ENCODE peak calls at places on chromosomes 16 and 17, in six cellular contexts. U is IMR-90, S is NB4, K is ovary, C is A549, P is tibial nerve. Z is an unnamed sample.

GRCh38 chr17:47785538-47786123 is 36.0 kb downstream of the OSBPL7 start:
- DNase-seq in K (no peak), C (no peak), S (peak; percentile 64), P (no peak), U (peak; percentile 16), Z (no peak)

GRCh38 chr16:87602821-87603683 is 744 bp downstream of the JPH3 start:
- DNase-seq in S (no peak), K (no peak), C (peak; percentile 23), P (no peak), U (no peak), Z (no peak)

GRCh38 chr17:31442860-31443259 is 51.4 kb downstream of the RAB11FIP4 start:
- DNase-seq in U (no peak), C (no peak), K (no peak), S (no peak), P (no peak), Z (no peak)

GRCh38 chr16:10729649-10730048 is 14.0 kb upstream of the NUBP1 start:
- DNase-seq in C (peak; percentile 80), P (no peak), S (no peak), U (peak; percentile 38), K (no peak), Z (peak; percentile 21)

GRCh38 chr16:57970971-57971370 is at the start of gene CNGB1:
- DNase-seq in C (no peak), K (no peak), P (no peak), S (no peak), U (no peak), Z (no peak)

GRCh38 chr17:37098910-37099664 is 150.3 kb downstream of the AATF start:
- DNase-seq in S (no peak), P (no peak), C (no peak), U (peak; percentile 57), K (no peak), Z (no peak)

GRCh38 chr16:55078699-55079415 is 148.2 kb downstream of the IRX5 start:
- DNase-seq in K (no peak), C (no peak), P (no peak), S (no peak), U (no peak), Z (no peak)

GRCh38 chr16:19153876-19154275 is 14.2 kb upstream of the SYT17 start:
- DNase-seq in U (peak; percentile 13), P (no peak), S (peak; percentile 48), K (no peak), C (peak; percentile 79), Z (no peak)

GRCh38 chr16:66612422-66612821 is 7.9 kb downstream of the CMTM3 start:
- DNase-seq in P (no peak), C (no peak), K (no peak), U (no peak), S (no peak), Z (no peak)

GRCh38 chr17:9021158-9021984 is at the start of gene NTN1:
- DNase-seq in C (no peak), U (peak; percentile 13), P (peak; percentile 39), K (no peak), S (peak; percentile 46), Z (peak; percentile 30)

GRCh38 chr16:13453938-13454553 is 465.9 kb upstream of the ERCC4 start:
- DNase-seq in C (peak; percentile 16), K (no peak), P (no peak), S (peak; percentile 41), U (no peak), Z (peak; percentile 9)

GRCh38 chr17:28878158-28878910 is 19.2 kb downstream of the FLOT2 start:
- DNase-seq in S (no peak), K (no peak), P (no peak), U (no peak), C (no peak), Z (no peak)

GRCh38 chr16:2912330-2913199 is 834 bp downstream of the FLYWCH1 start:
- DNase-seq in U (peak; percentile 73), P (no peak), C (no peak), S (peak; percentile 37), K (peak; percentile 37), Z (peak; percentile 51)

GRCh38 chr16:66491716-66492064 is 58.2 kb downstream of the TK2 start:
- DNase-seq in S (no peak), C (no peak), K (no peak), P (no peak), U (no peak), Z (no peak)

GRCh38 chr17:79083191-79083971 is 8.8 kb downstream of the ENGASE start:
- DNase-seq in P (no peak), C (no peak), S (no peak), K (no peak), U (no peak), Z (no peak)

GRCh38 chr17:63827002-63827800 is at the start of the genes FTSJ3 and PSMC5:
- DNase-seq in S (peak; percentile 95), P (peak; percentile 92), U (peak; percentile 93), K (peak; percentile 95), C (peak; percentile 97), Z (peak; percentile 95)

GRCh38 chr17:63830278-63830677 is 2.8 kb upstream of the FTSJ3 start:
- DNase-seq in P (no peak), U (no peak), K (no peak), C (no peak), S (no peak), Z (no peak)

GRCh38 chr17:63830904-63831491 is 3.5 kb upstream of the FTSJ3 start:
- DNase-seq in P (no peak), S (no peak), C (no peak), K (no peak), U (no peak), Z (no peak)

GRCh38 chr17:63827801-63828221 is 348 bp upstream of the FTSJ3 start:
- DNase-seq in S (no peak), U (no peak), K (no peak), P (no peak), C (no peak), Z (no peak)

GRCh38 chr17:63828936-63829335 is 1.5 kb upstream of the FTSJ3 start:
- DNase-seq in K (no peak), P (no peak), C (no peak), U (no peak), S (no peak), Z (no peak)
- H3K4me3 ChIP-seq in K (no peak overlapping the region), P (no peak overlapping the region), C (no peak overlapping the region), U (no peak overlapping the region), S (peak overlapping the region; percentile 98), Z (no peak overlapping the region)

GRCh38 chr16:1315081-1316032 is 5.9 kb downstream of the UBE2I start:
- DNase-seq in K (no peak), C (no peak), S (no peak), P (no peak), U (no peak), Z (no peak)

GRCh38 chr16:1316033-1316405 is 6.6 kb downstream of the UBE2I start:
- DNase-seq in K (no peak), C (no peak), P (no peak), S (no peak), U (no peak), Z (no peak)

GRCh38 chr16:1318268-1318545 is 8.8 kb downstream of the UBE2I start:
- DNase-seq in P (no peak), U (no peak), S (no peak), K (no peak), C (no peak), Z (no peak)

GRCh38 chr16:1319041-1319440 is 9.6 kb downstream of the UBE2I start:
- DNase-seq in U (no peak), S (no peak), K (no peak), C (no peak), P (no peak), Z (no peak)

DNA sequence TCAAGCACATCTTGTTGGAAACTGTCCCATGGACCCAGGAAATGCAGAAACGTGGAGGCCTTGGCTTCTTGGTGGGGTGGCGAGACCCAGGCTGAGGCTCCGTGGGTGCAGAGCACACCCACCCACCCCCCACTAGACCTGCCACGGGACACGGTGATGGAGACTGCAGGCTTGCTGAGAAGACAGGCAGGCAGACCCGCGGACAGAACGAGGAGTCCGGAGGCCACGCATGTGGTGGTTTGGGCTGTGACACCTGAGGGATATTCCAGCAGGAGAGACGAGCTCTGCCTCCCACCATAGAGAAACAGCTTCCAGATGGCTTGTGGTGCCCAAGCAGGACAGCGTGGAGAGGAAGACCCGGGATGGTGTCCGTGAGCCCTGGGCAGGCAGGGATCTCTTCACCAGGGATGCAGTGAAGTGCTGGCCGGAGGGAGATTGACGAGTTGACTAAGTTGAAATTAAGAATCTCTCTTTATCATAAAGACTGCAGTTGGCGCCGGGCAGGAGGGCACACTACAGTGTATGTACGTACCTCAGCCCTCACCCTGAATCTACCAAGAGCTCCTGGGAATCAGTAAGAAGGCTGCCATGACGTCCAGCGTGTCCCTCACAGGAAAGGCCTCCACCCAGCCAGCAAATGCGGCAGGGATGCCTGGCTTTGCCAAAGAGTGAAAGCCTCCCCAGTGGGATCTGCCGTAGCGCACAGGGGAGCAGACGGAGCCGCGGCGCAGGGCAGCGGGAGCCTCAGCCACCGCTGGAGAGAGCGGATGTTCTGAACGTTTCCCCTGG is 8.2 kb downstream of the UBE2I start:
- DNase-seq in P (no peak), C (no peak), U (no peak), S (no peak), K (no peak), Z (no peak)
- TF ChIP-seq POLR2A in P (no peak), C (no peak), U (no peak), S (no peak), K (no peak), Z (no peak)

GRCh38 chr17:17062356-17062755 is 20.1 kb downstream of the MPRIP start:
- DNase-seq in S (peak; percentile 82), C (no peak), P (no peak), K (no peak), U (no peak), Z (no peak)

GRCh38 chr17:17061516-17061915 is 19.3 kb downstream of the MPRIP start:
- DNase-seq in S (no peak), C (no peak), K (no peak), U (no peak), P (no peak), Z (no peak)

GRCh38 chr17:17060001-17060929 is 18.0 kb downstream of the MPRIP start:
- DNase-seq in S (peak; percentile 53), U (no peak), K (no peak), C (no peak), P (no peak), Z (no peak)

GRCh38 chr17:17059301-17059890 is 17.1 kb downstream of the MPRIP start:
- DNase-seq in U (no peak), S (no peak), C (no peak), K (no peak), P (no peak), Z (no peak)

DNA sequence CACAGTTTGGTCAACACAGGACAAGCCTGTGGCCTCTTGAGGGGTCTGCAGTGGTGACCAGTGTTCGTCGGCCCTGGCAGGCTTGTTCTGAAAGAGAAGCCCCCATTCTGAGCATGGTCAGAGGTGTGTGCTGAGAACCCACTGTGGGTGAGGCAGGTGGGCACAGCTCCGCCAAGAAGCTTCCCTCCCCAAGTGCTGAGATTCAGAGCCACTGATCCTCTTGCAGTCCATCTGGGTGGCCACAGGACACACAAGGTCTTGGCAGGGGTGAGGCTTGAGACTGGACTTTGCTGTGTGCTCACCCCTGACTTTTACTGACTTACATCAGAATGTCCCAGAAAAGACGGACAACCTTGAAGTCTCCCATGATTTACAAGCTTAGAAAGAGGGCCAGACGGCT is 18.7 kb downstream of the MPRIP start:
- DNase-seq in P (no peak), S (no peak), U (no peak), K (no peak), C (no peak), Z (no peak)
- H3K4me3 ChIP-seq in P (no peak overlapping the region), S (no peak overlapping the region), U (no peak overlapping the region), K (no peak overlapping the region), C (no peak overlapping the region), Z (no peak overlapping the region)

DNA sequence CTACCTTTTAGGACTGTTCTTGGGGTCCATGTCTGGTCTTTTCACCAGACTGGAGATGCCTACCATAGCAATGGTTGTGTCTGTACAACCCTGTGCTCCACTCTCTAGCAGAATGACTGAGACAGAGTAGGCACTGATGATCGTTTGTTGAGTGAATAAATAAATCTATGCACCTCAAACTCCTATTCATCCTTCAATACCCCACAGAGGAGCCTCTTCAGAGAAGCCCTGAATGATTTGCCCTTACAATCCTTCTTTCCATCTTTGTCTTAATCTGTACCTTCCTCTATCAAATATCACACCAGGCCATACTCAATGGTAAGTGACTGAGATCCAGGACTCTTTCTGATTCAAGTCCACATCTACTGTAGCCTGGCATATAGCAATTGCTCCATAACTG is 23.3 kb downstream of the PIMREG start:
- DNase-seq in U (no peak), K (no peak), C (no peak), P (no peak), S (no peak), Z (no peak)
- TF ChIP-seq POLR2A in U (no peak), K (no peak), C (no peak), P (no peak), S (no peak), Z (no peak)